ENCODE peak calls at places on chromosomes 4 and X, in six cellular contexts. Y is stimulated activated CD8-positive, alpha-beta memory T cell treated with anti-CD3 and anti-CD28 coated beads, Interleukin-4, amount 100 ng/mL, for 4 hours; T is NCI-H510A treated with DMSO at 0.1 percent for 48 hours; J is cardiac fibroblast; D is HTR-8/SVneo; B is nephron progenitor cell. L is an unnamed sample.

GRCh38 chrX:103356023-103356798 is at the start of gene TCEAL9:
- DNase-seq in Y (no peak), T (peak; percentile 22), J (peak; percentile 91), D (peak; percentile 30), B (peak; percentile 30), L (peak; percentile 38)

GRCh38 chr4:124943145-124943889 is 230.8 kb upstream of the ANKRD50 start:
- DNase-seq in Y (no peak), T (no peak), J (peak; percentile 54), D (peak; percentile 21), B (no peak), L (no peak)

GRCh38 chr4:172393220-172393619 is 580.0 kb downstream of the GALNTL6 start:
- DNase-seq in Y (no peak), T (no peak), J (no peak), D (no peak), B (no peak), L (no peak)

GRCh38 chr4:46994007-46994405 is 625 bp upstream of the GABRA4 start:
- DNase-seq in Y (no peak), T (no peak), J (no peak), D (no peak), B (peak; percentile 6), L (no peak)

GRCh38 chr4:180330521-180330920 is 1912.7 kb upstream of the TENM3 start:
- DNase-seq in Y (no peak), T (no peak), J (no peak), D (no peak), B (no peak), L (no peak)

GRCh38 chr4:117085185-117085701 is at the start of gene TRAM1L1:
- DNase-seq in Y (no peak), T (peak; percentile 60), J (peak; percentile 66), D (peak; percentile 71), B (peak; percentile 89), L (peak; percentile 78)

GRCh38 chrX:10158279-10158939 is 1.6 kb downstream of the CLCN4 start:
- DNase-seq in Y (no peak), T (peak; percentile 26), J (no peak), D (no peak), B (peak; percentile 61), L (peak; percentile 28)

GRCh38 chr4:61202100-61202637 is 2.0 kb downstream of the ADGRL3 start:
- DNase-seq in Y (no peak), T (no peak), J (peak; percentile 9), D (peak; percentile 2), B (peak; percentile 47), L (peak; percentile 39)

GRCh38 chr4:111689731-111690130 is 455.5 kb upstream of the FAM241A start:
- DNase-seq in Y (no peak), T (no peak), J (no peak), D (peak; percentile 1), B (no peak), L (no peak)

GRCh38 chr4:71266090-71266794 is 72.6 kb upstream of the SLC4A4 start:
- DNase-seq in Y (no peak), T (no peak), J (peak; percentile 49), D (no peak), B (no peak), L (no peak)

GRCh38 chrX:48961585-48962091 is 4.2 kb upstream of the OTUD5 start:
- DNase-seq in Y (no peak), T (no peak), J (peak; percentile 88), D (no peak), B (no peak), L (no peak)

GRCh38 chr4:148443550-148444295 is 1.5 kb upstream of the NR3C2 start:
- DNase-seq in Y (no peak), T (no peak), J (no peak), D (no peak), B (peak; percentile 39), L (peak; percentile 26)

GRCh38 chr4:17958185-17958584 is 63.4 kb downstream of the LCORL start:
- DNase-seq in Y (no peak), T (no peak), J (no peak), D (no peak), B (no peak), L (no peak)

GRCh38 chr4:108683479-108683878 is 33.1 kb downstream of the OSTC start:
- DNase-seq in Y (no peak), T (peak; percentile 12), J (peak; percentile 35), D (peak; percentile 8), B (no peak), L (no peak)

GRCh38 chr4:18524667-18525066 is 503.1 kb upstream of the LCORL start:
- DNase-seq in Y (no peak), T (no peak), J (no peak), D (no peak), B (no peak), L (no peak)

GRCh38 chr4:30962949-30963348 is 242.8 kb downstream of the PCDH7 start:
- DNase-seq in Y (no peak), T (no peak), J (peak; percentile 72), D (no peak), B (no peak), L (no peak)

GRCh38 chr4:47120783-47121182 is 89.4 kb downstream of the GABRB1 start:
- DNase-seq in Y (no peak), T (no peak), J (no peak), D (no peak), B (no peak), L (no peak)

GRCh38 chr4:53653484-53654053 is 62.3 kb upstream of the LNX1 start:
- DNase-seq in Y (no peak), T (peak; percentile 97), J (peak; percentile 48), D (no peak), B (no peak), L (no peak)

GRCh38 chr4:37976991-37977470 is 16.8 kb downstream of the PTTG2 start:
- DNase-seq in Y (peak; percentile 46), T (peak; percentile 42), J (peak; percentile 84), D (peak; percentile 76), B (peak; percentile 89), L (peak; percentile 81)

GRCh38 chr4:103076777-103077347 is 301 bp upstream of the SLC9B2 start:
- DNase-seq in Y (no peak), T (peak; percentile 25), J (no peak), D (no peak), B (no peak), L (no peak)

GRCh38 chr4:98749206-98749605 is 90.8 kb upstream of the TSPAN5 start:
- DNase-seq in Y (no peak), T (no peak), J (peak; percentile 30), D (no peak), B (no peak), L (no peak)

GRCh38 chr4:158810487-158811215 is 41.8 kb downstream of the FNIP2 start:
- DNase-seq in Y (no peak), T (no peak), J (peak; percentile 95), D (peak; percentile 70), B (no peak), L (no peak)

GRCh38 chr4:175411251-175411650 is 400.8 kb downstream of the GPM6A start:
- DNase-seq in Y (no peak), T (no peak), J (no peak), D (no peak), B (no peak), L (no peak)

GRCh38 chr4:41442818-41443217 is 95.1 kb upstream of the LIMCH1 start:
- DNase-seq in Y (no peak), T (peak; percentile 30), J (peak; percentile 7), D (no peak), B (no peak), L (no peak)

GRCh38 chrX:5113128-5113527 is 1115.5 kb downstream of the NLGN4X start:
- DNase-seq in Y (no peak), T (peak; percentile 16), J (peak; percentile 0), D (no peak), B (no peak), L (no peak)

GRCh38 chr4:164467493-164467892 is 286.4 kb upstream of the SMIM31 start:
- DNase-seq in Y (no peak), T (no peak), J (no peak), D (no peak), B (no peak), L (no peak)

GRCh38 chr4:185086053-185086452 is 57.0 kb upstream of the SLC25A4 start:
- DNase-seq in Y (no peak), T (no peak), J (no peak), D (no peak), B (no peak), L (peak; percentile 11)

GRCh38 chr4:2482192-2482591 is 13.3 kb downstream of the RNF4 start:
- DNase-seq in Y (no peak), T (no peak), J (no peak), D (no peak), B (no peak), L (no peak)

GRCh38 chr4:153207561-153207960 is 3.3 kb downstream of the TRIM2 start:
- DNase-seq in Y (no peak), T (peak; percentile 15), J (peak; percentile 34), D (peak; percentile 56), B (peak; percentile 47), L (peak; percentile 57)

GRCh38 chrX:116272328-116272727 is 101.8 kb downstream of the AGTR2 start:
- DNase-seq in Y (no peak), T (no peak), J (peak; percentile 95), D (peak; percentile 1), B (no peak), L (no peak)

GRCh38 chrX:39648548-39649254 is 449.1 kb downstream of the BCOR start:
- DNase-seq in Y (no peak), T (no peak), J (no peak), D (no peak), B (no peak), L (no peak)

GRCh38 chr4:97367878-97368277 is 775.4 kb downstream of the STPG2 start:
- DNase-seq in Y (no peak), T (no peak), J (peak; percentile 31), D (no peak), B (no peak), L (no peak)

GRCh38 chrX:1448793-1449580 is 3.7 kb downstream of the ASMTL start:
- DNase-seq in Y (no peak), T (no peak), J (no peak), D (no peak), B (no peak), L (no peak)

GRCh38 chr4:174631901-174632758 is 109.8 kb upstream of the HPGD start:
- DNase-seq in Y (no peak), T (peak; percentile 44), J (peak; percentile 70), D (peak; percentile 19), B (peak; percentile 6), L (no peak)

L was measured in endothelial cell.